ENCODE peak calls at places on chromosomes 5 and 9, in nine cellular contexts. F is BE2C, Y is NT2/D1, A is breast epithelium, L is GM23338, N is neuronal stem cell, X is cardiac muscle cell, W is ovary, K is uterus. C is an unnamed sample. For H3K4me1, the result is how much of the 10 kb centered on the place peaks cover.

GRCh38 chr5:177486256-177486655 is 11.1 kb downstream of the PDLIM7 start:
- DNase-seq in F (no peak), Y (no peak), A (no peak), L (no peak), N (no peak), X (no peak), W (no peak), K (no peak), C (no peak)

GRCh38 chr5:142722146-142722545 is 36.3 kb upstream of the FGF1 start:
- DNase-seq in F (no peak), Y (no peak), A (no peak), L (no peak), N (no peak), X (no peak), W (no peak), K (no peak), C (no peak)

GRCh38 chr5:84327591-84327990 is 57.1 kb downstream of the EDIL3 start:
- DNase-seq in F (no peak), Y (no peak), A (no peak), L (no peak), N (no peak), X (no peak), W (no peak), K (no peak), C (no peak)

GRCh38 chr5:11076945-11077613 is 316.0 kb upstream of the DAP start:
- DNase-seq in F (no peak), Y (no peak), A (no peak), L (no peak), N (no peak), X (no peak), W (no peak), K (no peak), C (no peak)

GRCh38 chr9:99181206-99181605 is 40.5 kb downstream of the ALG2 start:
- DNase-seq in F (no peak), Y (no peak), A (no peak), L (no peak), N (no peak), X (no peak), W (no peak), K (no peak), C (no peak)

GRCh38 chr9:125462766-125463384 is 201.2 kb downstream of the GAPVD1 start:
- DNase-seq in F (no peak), Y (no peak), A (no peak), L (no peak), N (peak), X (no peak), W (no peak), K (no peak), C (no peak)

GRCh38 chr9:92714787-92715487 is 45.0 kb upstream of the IPPK start:
- DNase-seq in F (no peak), Y (no peak), A (no peak), L (no peak), N (no peak), X (no peak), W (peak), K (no peak), C (no peak)

GRCh38 chr9:93301291-93301811 is 117.4 kb downstream of the WNK2 start:
- DNase-seq in F (no peak), Y (no peak), A (no peak), L (no peak), N (no peak), X (no peak), W (peak), K (peak), C (no peak)

GRCh38 chr9:129071526-129072131 is 9.3 kb upstream of the DOLPP1 start:
- DNase-seq in F (no peak), Y (peak), A (no peak), L (peak), N (no peak), X (no peak), W (no peak), K (no peak), C (no peak)

GRCh38 chr5:132812949-132813598 is at the start of gene SOWAHA:
- DNase-seq in F (peak), Y (no peak), A (no peak), L (peak), N (no peak), X (peak), W (no peak), K (no peak), C (peak)

GRCh38 chr9:130912932-130913598 is 16.5 kb upstream of the QRFP start:
- DNase-seq in F (peak), Y (no peak), A (no peak), L (no peak), N (no peak), X (no peak), W (no peak), K (no peak), C (peak)

GRCh38 chr5:177598477-177598876 is 1.5 kb upstream of the B4GALT7 start:
- DNase-seq in F (no peak), Y (no peak), A (no peak), L (no peak), N (no peak), X (no peak), W (no peak), K (no peak), C (no peak)

GRCh38 chr9:33287087-33287490 is 3.2 kb upstream of the NFX1 start:
- DNase-seq in F (peak), Y (no peak), A (peak), L (peak), N (no peak), X (peak), W (no peak), K (peak), C (no peak)

GRCh38 chr5:168578506-168579205 is 512 bp downstream of the PANK3 start:
- DNase-seq in F (peak), Y (peak), A (no peak), L (peak), N (no peak), X (no peak), W (no peak), K (no peak), C (no peak)

GRCh38 chr9:89410709-89411111 is 87.2 kb downstream of the SEMA4D start:
- DNase-seq in F (no peak), Y (no peak), A (no peak), L (peak), N (no peak), X (no peak), W (no peak), K (no peak), C (no peak)

GRCh38 chr5:36298546-36298945 is 3.2 kb downstream of the RANBP3L start:
- DNase-seq in F (no peak), Y (no peak), A (no peak), L (no peak), N (no peak), X (no peak), W (no peak), K (no peak), C (no peak)

GRCh38 chr5:445591-445990 is 2.6 kb downstream of the EXOC3 start:
- DNase-seq in F (no peak), Y (no peak), A (no peak), L (no peak), N (no peak), X (no peak), W (no peak), K (peak), C (peak)

GRCh38 chr9:4333231-4333740 is 33.4 kb upstream of the GLIS3 start:
- DNase-seq in F (no peak), Y (no peak), A (no peak), L (no peak), N (no peak), X (no peak), W (no peak), K (no peak), C (no peak)

GRCh38 chr5:67809589-67809988 is 406.0 kb upstream of the PIK3R1 start:
- DNase-seq in F (no peak), Y (no peak), A (no peak), L (no peak), N (no peak), X (no peak), W (no peak), K (peak), C (no peak)

GRCh38 chr9:81032030-81032572 is 657.2 kb downstream of the TLE1 start:
- DNase-seq in F (no peak), Y (no peak), A (no peak), L (no peak), N (no peak), X (no peak), W (no peak), K (peak), C (peak)

GRCh38 chr5:61933787-61934626 is 372.0 kb upstream of the KIF2A start:
- DNase-seq in F (peak), Y (peak), A (peak), L (peak), N (peak), X (peak), W (peak), K (no peak), C (no peak)

GRCh38 chr9:93827545-93828330 is 127.4 kb downstream of the BARX1 start:
- DNase-seq in F (peak), Y (peak), A (no peak), L (peak), N (peak), X (peak), W (peak), K (no peak), C (no peak)

GRCh38 chr9:92600742-92601261 is 65.0 kb upstream of the ECM2 start:
- DNase-seq in F (no peak), Y (no peak), A (no peak), L (no peak), N (no peak), X (no peak), W (no peak), K (peak), C (no peak)

GRCh38 chr5:176389114-176389768 is 690 bp downstream of the HIGD2A start:
- DNase-seq in F (no peak), Y (no peak), A (no peak), L (no peak), N (no peak), X (no peak), W (no peak), K (no peak), C (no peak)

GRCh38 chr5:110768138-110768845 is 29.5 kb downstream of the SLC25A46 start:
- DNase-seq in F (no peak), Y (no peak), A (no peak), L (peak), N (no peak), X (no peak), W (no peak), K (no peak), C (no peak)

DNA sequence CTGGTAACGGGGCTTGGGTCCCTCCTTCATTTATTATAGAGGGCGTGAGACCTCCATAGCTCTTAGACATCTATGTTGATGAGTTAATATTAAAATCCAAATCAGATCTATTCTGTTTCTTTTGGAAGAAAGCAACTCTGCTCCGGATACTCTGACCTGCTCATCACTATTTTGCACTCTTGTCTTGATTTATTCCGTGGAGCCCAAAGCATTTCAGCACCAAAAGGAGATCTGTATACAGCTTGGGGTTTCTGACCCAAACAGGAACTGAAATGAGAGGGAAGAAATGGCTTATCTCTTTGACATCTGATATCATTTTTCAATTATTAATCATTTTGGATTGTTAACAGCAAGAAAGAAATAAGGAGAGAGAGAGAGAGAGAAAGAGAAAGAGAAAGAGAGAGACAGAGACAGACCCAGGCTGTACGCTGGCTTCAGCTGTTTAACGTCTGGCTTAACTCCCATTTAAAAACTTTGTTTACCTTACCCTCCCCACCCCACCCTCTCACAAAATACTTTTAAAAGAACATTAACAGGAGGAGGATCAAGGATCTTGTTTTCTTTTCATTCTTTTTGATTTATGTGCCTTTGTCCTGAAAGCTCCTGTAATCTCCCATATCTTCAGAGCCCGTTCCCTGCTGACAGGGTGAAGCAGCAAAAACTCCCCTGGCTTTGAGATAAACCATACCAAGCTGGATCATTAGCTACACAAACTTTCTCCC is 231.4 kb upstream of the TUT7 start:
- DNase-seq in F (no peak), Y (no peak), A (no peak), L (no peak), N (no peak), X (no peak), W (no peak), K (peak), C (no peak)
- H3K4me3 ChIP-seq in F (no peak), Y (no peak), A (no peak), L (no peak), N (no peak), X (no peak), W (peak), K (peak), C (no peak)

GRCh38 chr9:82761911-82762310 is 301.0 kb downstream of the RASEF start:
- DNase-seq in F (no peak), Y (no peak), A (no peak), L (no peak), N (no peak), X (no peak), W (no peak), K (no peak), C (no peak)

GRCh38 chr9:82763631-82764030 is 299.3 kb downstream of the RASEF start:
- DNase-seq in F (no peak), Y (no peak), A (no peak), L (peak), N (no peak), X (no peak), W (no peak), K (no peak), C (no peak)

DNA sequence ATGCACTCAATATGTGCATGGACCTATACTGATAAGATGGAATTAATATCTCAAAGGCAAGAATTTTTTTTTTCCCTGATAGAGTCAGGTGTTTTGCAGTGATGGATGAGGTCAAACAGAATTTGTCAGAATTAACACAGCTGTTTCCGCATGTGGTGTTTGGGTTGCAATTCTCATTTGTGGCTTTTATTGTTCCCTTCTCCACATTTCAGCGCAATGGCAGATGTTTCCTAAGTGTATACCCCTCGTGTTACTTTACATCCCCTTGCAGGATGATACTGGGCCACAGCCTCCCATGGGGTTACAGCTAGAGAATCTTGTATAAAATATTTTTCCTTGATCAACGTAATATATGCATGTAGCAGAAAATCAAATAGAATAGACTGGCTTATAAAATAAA is 298.7 kb downstream of the RASEF start:
- DNase-seq in F (no peak), Y (no peak), A (no peak), L (no peak), N (no peak), X (no peak), W (no peak), K (no peak), C (no peak)
- H3K4me1 ChIP-seq in F (under half), Y (under half), A (under half), L (under half), N (under half), X (under half), W (under half), K (under half), C (under half)

DNA sequence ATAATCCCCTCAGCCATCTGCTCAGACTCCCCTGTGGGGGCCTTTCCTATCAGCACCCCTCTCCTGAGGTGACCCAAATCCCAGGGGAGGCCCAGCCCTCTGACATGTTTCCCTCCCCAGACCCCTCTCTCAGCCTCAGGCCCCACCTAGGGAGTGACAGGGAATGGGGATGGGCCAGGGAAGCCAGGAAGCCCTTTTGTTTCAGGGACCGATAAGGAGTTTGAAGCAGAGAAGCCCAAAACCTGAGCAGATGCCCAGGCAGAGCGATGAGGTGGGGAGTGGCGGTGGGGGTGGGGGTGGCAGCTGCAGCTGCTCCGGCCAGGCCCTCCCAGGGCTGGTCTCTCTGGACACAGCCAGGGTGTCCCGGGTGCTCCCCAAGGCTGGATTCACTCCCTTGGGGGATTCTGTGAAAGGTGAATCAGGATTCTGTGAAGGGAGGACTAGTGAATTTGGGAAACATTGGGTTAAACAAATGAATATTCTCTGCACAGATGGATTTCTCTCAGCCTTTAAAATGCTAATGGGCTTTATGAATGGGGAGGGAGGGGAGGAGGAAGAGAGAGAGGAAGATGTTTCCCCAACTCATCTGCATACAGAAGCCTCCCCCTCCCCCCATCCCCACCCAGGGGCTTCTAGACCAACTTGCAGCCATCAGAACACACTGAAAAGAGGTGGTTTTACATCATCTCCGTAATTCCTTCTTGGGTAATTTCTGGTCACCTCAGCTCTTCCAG is 17.4 kb downstream of the AKNA start:
- DNase-seq in F (no peak), Y (peak), A (no peak), L (peak), N (no peak), X (no peak), W (no peak), K (no peak), C (peak)
- H3K4me3 ChIP-seq in F (no peak), Y (no peak), A (no peak), L (peak), N (no peak), X (no peak), W (no peak), K (no peak), C (no peak)

GRCh38 chr9:97786341-97786740 is 66.7 kb upstream of the FOXE1 start:
- DNase-seq in F (no peak), Y (peak), A (no peak), L (peak), N (no peak), X (no peak), W (no peak), K (no peak), C (no peak)

GRCh38 chr9:97779608-97780007 is 73.4 kb upstream of the FOXE1 start:
- DNase-seq in F (no peak), Y (no peak), A (no peak), L (no peak), N (no peak), X (no peak), W (no peak), K (no peak), C (no peak)

GRCh38 chr9:97787551-97787950 is 65.5 kb upstream of the FOXE1 start:
- DNase-seq in F (no peak), Y (no peak), A (no peak), L (no peak), N (no peak), X (no peak), W (no peak), K (no peak), C (no peak)

GRCh38 chr9:97781902-97782301 is 71.1 kb upstream of the FOXE1 start:
- DNase-seq in F (no peak), Y (no peak), A (no peak), L (no peak), N (no peak), X (no peak), W (no peak), K (no peak), C (no peak)
- H3K4me1 ChIP-seq in F (under half), Y (under half), A (under half), L (under half), N (under half), X (under half), W (under half), K (under half), C (under half)

GRCh38 chr5:133907075-133907474 is 61.4 kb downstream of the C5orf15 start:
- DNase-seq in F (peak), Y (no peak), A (no peak), L (no peak), N (no peak), X (no peak), W (no peak), K (no peak), C (no peak)
- H3K4me3 ChIP-seq in F (no peak), Y (no peak), A (no peak), L (no peak), N (no peak), X (no peak), W (no peak), K (no peak), C (no peak)

DNA sequence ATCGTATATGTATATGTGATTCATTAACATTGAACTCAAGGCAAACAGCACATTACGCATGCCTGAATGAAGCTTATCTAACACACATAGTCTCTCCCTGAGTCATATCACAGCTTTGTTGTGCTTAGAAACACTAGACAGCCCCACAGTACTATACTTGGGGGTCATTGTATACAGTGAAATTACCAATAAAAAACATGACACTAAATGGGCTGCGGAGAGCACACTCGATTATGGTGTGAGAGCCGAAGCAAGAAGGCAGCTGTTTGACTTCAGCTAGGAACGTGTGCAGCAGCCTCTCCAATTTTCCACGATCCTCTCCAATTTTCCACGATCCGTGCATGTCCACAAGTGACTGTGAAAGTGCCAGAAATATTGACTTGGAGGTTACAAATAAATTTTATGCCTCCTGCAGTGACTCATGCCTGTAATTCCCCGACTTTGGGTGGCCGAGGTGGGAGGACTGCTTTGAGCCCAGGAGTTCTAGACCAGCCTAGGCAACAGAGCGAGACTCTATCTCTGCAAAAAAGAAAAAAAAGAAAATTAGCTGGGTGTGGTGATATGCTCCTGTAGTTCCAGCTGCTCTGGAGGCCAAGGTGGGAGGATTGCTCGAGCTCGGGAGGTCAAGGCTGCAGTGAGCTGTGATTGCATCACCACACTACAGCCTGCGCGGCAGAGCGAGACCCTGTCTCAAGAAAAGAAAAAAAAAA is 102.4 kb downstream of the DAPK1 start:
- DNase-seq in F (no peak), Y (no peak), A (no peak), L (no peak), N (no peak), X (no peak), W (peak), K (peak), C (no peak)
- H3K4me1 ChIP-seq in F (under half), Y (under half), A (under half), L (under half), N (under half), X (under half), W (under half), K (under half), C (under half)

GRCh38 chr5:53543401-53543800 is 17.0 kb upstream of the NDUFS4 start:
- DNase-seq in F (no peak), Y (no peak), A (no peak), L (peak), N (no peak), X (peak), W (no peak), K (no peak), C (no peak)

GRCh38 chr5:53547226-53547625 is 13.2 kb upstream of the NDUFS4 start:
- DNase-seq in F (no peak), Y (no peak), A (no peak), L (no peak), N (no peak), X (no peak), W (no peak), K (no peak), C (no peak)

GRCh38 chr5:53549792-53550191 is 10.6 kb upstream of the NDUFS4 start:
- DNase-seq in F (no peak), Y (no peak), A (no peak), L (no peak), N (no peak), X (no peak), W (no peak), K (no peak), C (no peak)

GRCh38 chr5:53542917-53543316 is 17.5 kb upstream of the NDUFS4 start:
- DNase-seq in F (no peak), Y (no peak), A (no peak), L (no peak), N (no peak), X (no peak), W (no peak), K (no peak), C (no peak)

GRCh38 chr5:53545744-53546143 is 14.7 kb upstream of the NDUFS4 start:
- DNase-seq in F (no peak), Y (peak), A (no peak), L (peak), N (peak), X (no peak), W (no peak), K (no peak), C (no peak)
- H3K4me3 ChIP-seq in F (no peak), Y (no peak), A (no peak), L (peak), N (no peak), X (no peak), W (no peak), K (no peak), C (no peak)

GRCh38 chr9:136925414-136926153 is 19.0 kb downstream of the FBXW5 start:
- DNase-seq in F (no peak), Y (no peak), A (no peak), L (no peak), N (no peak), X (no peak), W (no peak), K (no peak), C (no peak)
- H3K4me1 ChIP-seq in F (under half), Y (under half), A (under half), L (under half), N (under half), X (under half), W (under half), K (under half), C (under half)